ENCODE peak calls at places on chromosomes 12 and 14, in five cellular contexts. P is PC-3; T is suprapubic skin; B is Caco-2; X is CD4-positive, alpha-beta memory T cell. A is an unnamed sample.

GRCh38 chr12:49357099-49357678 is 10.1 kb upstream of the SPATS2 start:
- DNase-seq in T (no peak), X (no peak), B (no peak), P (peak; percentile 85), A (no peak)

GRCh38 chr14:58738189-58738836 is 100.6 kb downstream of the DACT1 start:
- DNase-seq in T (no peak), B (no peak), X (no peak), P (peak; percentile 99), A (no peak)

GRCh38 chr12:43599708-43600107 is 47.7 kb upstream of the ADAMTS20 start:
- DNase-seq in B (no peak), T (no peak), X (no peak), P (no peak), A (no peak)

GRCh38 chr14:100775831-100776591 is 49.3 kb downstream of the DLK1 start:
- DNase-seq in X (no peak), P (no peak), T (no peak), B (no peak), A (no peak)

GRCh38 chr14:31787377-31787776 is 226.2 kb downstream of the NUBPL start:
- DNase-seq in P (peak; percentile 57), T (no peak), B (no peak), X (no peak), A (no peak)

GRCh38 chr12:67517181-67517887 is 131.2 kb upstream of the DYRK2 start:
- DNase-seq in X (no peak), P (peak; percentile 96), T (no peak), B (no peak), A (no peak)

GRCh38 chr12:81809829-81810595 is 50.9 kb upstream of the PPFIA2 start:
- DNase-seq in X (no peak), T (no peak), P (no peak), B (no peak), A (no peak)

GRCh38 chr12:75444444-75445136 is 36.0 kb upstream of the GLIPR1 start:
- DNase-seq in B (no peak), X (no peak), T (no peak), P (peak; percentile 75), A (no peak)

GRCh38 chr12:105555556-105555973 is 225.1 kb downstream of the C12orf75 start:
- DNase-seq in P (peak; percentile 62), B (no peak), T (no peak), X (no peak), A (no peak)

GRCh38 chr12:98572010-98572409 is 21.5 kb upstream of the SLC25A3 start:
- DNase-seq in B (no peak), P (no peak), T (no peak), X (no peak), A (no peak)

GRCh38 chr12:64390275-64390851 is at the start of gene C12orf56:
- DNase-seq in X (no peak), T (no peak), P (no peak), B (no peak), A (no peak)

GRCh38 chr14:93079321-93079720 is 36.4 kb downstream of the ITPK1 start:
- DNase-seq in X (no peak), P (no peak), T (no peak), B (no peak), A (no peak)

GRCh38 chr12:14216405-14217294 is 148.8 kb upstream of the ATF7IP start:
- DNase-seq in B (no peak), P (peak; percentile 4), X (peak; percentile 22), T (no peak), A (no peak)

GRCh38 chr12:47080725-47081502 is 1.2 kb upstream of the AMIGO2 start:
- DNase-seq in X (peak; percentile 53), T (peak; percentile 72), B (no peak), P (peak; percentile 75), A (no peak)

GRCh38 chr12:53751336-53752191 is at the start of gene CISTR:
- DNase-seq in X (peak; percentile 28), P (no peak), T (no peak), B (no peak), A (no peak)

GRCh38 chr12:131640436-131640969 is 70.4 kb upstream of the SFSWAP start:
- DNase-seq in X (no peak), P (no peak), T (no peak), B (no peak), A (no peak)

GRCh38 chr12:1882850-1883470 is 35.5 kb downstream of the CACNA2D4 start:
- DNase-seq in P (no peak), T (no peak), B (peak; percentile 26), X (no peak), A (no peak)

DNA sequence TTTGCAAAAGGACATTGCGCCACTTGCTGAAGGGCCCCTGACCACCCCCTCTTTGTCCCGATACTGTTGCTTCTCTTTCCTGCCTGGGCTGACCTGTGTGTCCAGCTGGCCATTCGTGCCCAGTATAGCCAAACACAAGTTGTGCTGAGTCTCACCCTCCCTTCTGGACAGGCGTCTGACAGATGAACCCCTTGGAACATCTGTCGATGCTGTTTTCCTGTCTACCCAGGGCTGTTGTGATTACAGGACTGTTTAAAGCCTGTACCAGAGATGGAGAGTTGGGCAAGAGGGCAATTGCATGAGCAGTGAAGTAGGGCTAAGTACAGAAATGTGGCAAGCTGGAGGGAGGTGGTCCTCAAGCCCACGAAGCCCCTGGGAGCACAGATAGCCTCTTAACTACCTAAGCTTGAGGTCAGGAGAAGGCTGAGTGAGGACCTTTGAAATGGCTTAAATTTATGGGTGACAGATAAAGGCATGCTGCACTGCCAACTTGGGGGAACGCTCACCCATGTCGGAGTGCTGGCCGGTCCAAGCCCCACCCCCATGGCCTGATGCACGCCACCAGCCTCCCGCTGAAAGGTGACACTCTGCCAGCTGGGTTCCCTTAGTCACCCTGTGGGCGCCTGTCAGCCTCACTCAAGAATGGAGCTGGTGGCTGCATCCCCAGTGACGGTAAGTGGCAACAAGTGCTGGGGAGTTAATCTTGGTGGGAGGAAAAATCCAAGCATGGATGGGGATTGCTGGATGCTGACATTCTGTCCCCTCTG is 14.6 kb downstream of the ACACB start:
- DNase-seq in T (no peak), X (no peak), B (no peak), P (no peak), A (no peak)
- H3K4me3 ChIP-seq in T (no peak overlapping the region), X (no peak overlapping the region), B (no peak overlapping the region), P (no peak overlapping the region), A (no peak overlapping the region)

GRCh38 chr12:9646794-9647622 is 22.5 kb upstream of the CLEC2D start:
- DNase-seq in T (no peak), X (no peak), P (peak; percentile 1), B (no peak), A (no peak)

GRCh38 chr12:9648701-9649531 is 20.6 kb upstream of the CLEC2D start:
- DNase-seq in T (no peak), B (no peak), X (peak; percentile 32), P (no peak), A (peak; percentile 44)

GRCh38 chr12:9649532-9649940 is 20.0 kb upstream of the CLEC2D start:
- DNase-seq in T (no peak), X (no peak), B (no peak), P (no peak), A (peak; percentile 15)

GRCh38 chr12:9647825-9648700 is 21.4 kb upstream of the CLEC2D start:
- DNase-seq in X (peak; percentile 94), P (peak; percentile 81), T (peak; percentile 81), B (peak; percentile 93), A (peak; percentile 83)

GRCh38 chr12:9651265-9651729 is 18.2 kb upstream of the CLEC2D start:
- DNase-seq in X (peak; percentile 46), P (peak; percentile 31), T (no peak), B (no peak), A (no peak)
- H3K4me3 ChIP-seq in X (peak overlapping the region; percentile 47), P (peak overlapping the region; percentile 77), T (no peak overlapping the region), B (no peak overlapping the region), A (no peak overlapping the region)

GRCh38 chr14:75832621-75833297 is 149.0 kb downstream of the TGFB3 start:
- DNase-seq in T (no peak), X (no peak), P (peak; percentile 72), B (no peak), A (no peak)
- H3K4me3 ChIP-seq in T (no peak overlapping the region), X (no peak overlapping the region), P (peak overlapping the region; percentile 43), B (no peak overlapping the region), A (no peak overlapping the region)

GRCh38 chr12:27554421-27555186 is 30.6 kb downstream of the PPFIBP1 start:
- DNase-seq in B (no peak), T (peak; percentile 82), P (no peak), X (no peak), A (no peak)

GRCh38 chr12:27555928-27556778 is 32.1 kb downstream of the PPFIBP1 start:
- DNase-seq in P (no peak), T (no peak), B (no peak), X (no peak), A (no peak)

GRCh38 chr12:27554003-27554402 is 30.0 kb downstream of the PPFIBP1 start:
- DNase-seq in X (no peak), P (no peak), B (no peak), T (no peak), A (no peak)

GRCh38 chr12:27552886-27553560 is 29.0 kb downstream of the PPFIBP1 start:
- DNase-seq in B (no peak), P (no peak), T (no peak), X (no peak), A (no peak)

DNA sequence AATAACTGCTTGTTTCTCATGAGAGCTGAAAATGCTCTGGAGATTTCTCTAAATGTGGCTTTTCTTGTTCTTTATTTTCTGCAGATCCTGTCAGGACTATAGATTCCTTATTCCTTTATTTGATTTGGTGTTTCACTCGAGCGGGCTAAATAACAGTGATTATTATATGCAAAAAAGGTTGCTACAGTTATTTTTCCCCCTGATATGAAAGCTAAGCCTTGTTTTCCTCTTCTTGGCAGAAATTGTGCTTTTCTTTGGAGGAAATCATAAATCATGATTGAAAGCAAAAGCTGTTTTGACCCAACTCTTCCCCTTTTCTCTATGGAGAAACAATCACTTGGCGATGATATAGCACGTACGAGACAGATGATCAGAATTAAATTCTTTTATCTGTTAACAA is 31.3 kb downstream of the PPFIBP1 start:
- DNase-seq in X (no peak), B (no peak), P (no peak), T (no peak), A (no peak)
- H3K4me3 ChIP-seq in X (no peak overlapping the region), B (no peak overlapping the region), P (no peak overlapping the region), T (peak overlapping the region; percentile 18), A (no peak overlapping the region)

GRCh38 chr12:77115471-77115870 is 50.1 kb upstream of the E2F7 start:
- DNase-seq in T (no peak), P (no peak), B (no peak), X (no peak), A (no peak)

GRCh38 chr12:77116277-77116676 is 50.9 kb upstream of the E2F7 start:
- DNase-seq in T (no peak), B (no peak), P (no peak), X (no peak), A (no peak)

GRCh38 chr12:77118696-77119095 is 53.3 kb upstream of the E2F7 start:
- DNase-seq in B (no peak), P (peak; percentile 34), X (no peak), T (no peak), A (no peak)

GRCh38 chr12:77108707-77109106 is 43.3 kb upstream of the E2F7 start:
- DNase-seq in T (no peak), X (no peak), B (no peak), P (no peak), A (no peak)

GRCh38 chr12:77113971-77114370 is 48.6 kb upstream of the E2F7 start:
- DNase-seq in T (no peak), B (no peak), P (no peak), X (no peak), A (no peak)
- H3K4me3 ChIP-seq in T (no peak overlapping the region), B (no peak overlapping the region), P (no peak overlapping the region), X (no peak overlapping the region), A (no peak overlapping the region)